ENCODE peak calls at places on chromosome 2, in eight cellular contexts. S is stimulated activated CD8-positive, alpha-beta memory T cell treated with anti-CD3 and anti-CD28 coated beads, Interleukin-4, amount 100 ng/mL, for 24 hours; R is ELR; B is IMR-90; W is cardiac fibroblast; P is RKO; N is GM13977; Z is DMS79 treated with DMSO at 0.1 percent for 48 hours. M is an unnamed sample.

GRCh38 chr2:140349695-140350094 is 1569.5 kb upstream of the NXPH2 start:
- DNase-seq in S (no peak), R (peak), B (no peak), W (no peak), P (peak), N (no peak), Z (no peak), M (no peak)

GRCh38 chr2:2101924-2102323 is 229.2 kb downstream of the MYT1L start:
- DNase-seq in S (no peak), R (peak), B (no peak), W (peak), P (peak), N (no peak), Z (no peak), M (no peak)

GRCh38 chr2:139828011-139828410 is 1047.8 kb upstream of the NXPH2 start:
- DNase-seq in S (no peak), R (no peak), B (no peak), W (no peak), P (no peak), N (no peak), Z (no peak), M (no peak)

GRCh38 chr2:19139386-19139785 is 219.0 kb downstream of the OSR1 start:
- DNase-seq in S (no peak), R (no peak), B (no peak), W (no peak), P (no peak), N (no peak), Z (no peak), M (no peak)

GRCh38 chr2:238868067-238868524 is 20.2 kb downstream of the TWIST2 start:
- DNase-seq in S (no peak), R (peak), B (no peak), W (peak), P (no peak), N (no peak), Z (no peak), M (no peak)

GRCh38 chr2:6845312-6845711 is 20.4 kb downstream of the CMPK2 start:
- DNase-seq in S (no peak), R (peak), B (no peak), W (peak), P (no peak), N (no peak), Z (no peak), M (no peak)

GRCh38 chr2:174654429-174654941 is 56.9 kb upstream of the WIPF1 start:
- DNase-seq in S (no peak), R (no peak), B (peak), W (peak), P (no peak), N (no peak), Z (no peak), M (no peak)

GRCh38 chr2:33598472-33599174 is 476 bp downstream of the FAM98A start:
- DNase-seq in S (peak), R (peak), B (peak), W (peak), P (peak), N (peak), Z (peak), M (no peak)

GRCh38 chr2:223644116-223644515 is 42.0 kb upstream of the SCG2 start:
- DNase-seq in S (no peak), R (no peak), B (no peak), W (no peak), P (no peak), N (no peak), Z (no peak), M (no peak)

GRCh38 chr2:38218583-38218982 is 142.6 kb upstream of the CYP1B1 start:
- DNase-seq in S (no peak), R (no peak), B (no peak), W (no peak), P (no peak), N (no peak), Z (no peak), M (no peak)

GRCh38 chr2:232484628-232485332 is 2.9 kb downstream of the ECEL1 start:
- DNase-seq in S (no peak), R (no peak), B (no peak), W (no peak), P (no peak), N (no peak), Z (no peak), M (no peak)

GRCh38 chr2:237281900-237282306 is 132.1 kb downstream of the COL6A3 start:
- DNase-seq in S (no peak), R (peak), B (peak), W (peak), P (no peak), N (no peak), Z (peak), M (no peak)

GRCh38 chr2:112153179-112153490 is 14.9 kb downstream of the FBLN7 start:
- DNase-seq in S (no peak), R (no peak), B (no peak), W (peak), P (no peak), N (no peak), Z (no peak), M (no peak)

M was measured in epithelial cell of proximal tubule.